ENCODE peak calls at places on chromosomes 16 and 17, in eight cellular contexts. A is esophagus muscularis mucosa, I is EL, U is HFFc6, H is progenitor cell of endocrine pancreas, T is kidney tubule cell, O is GM20000, P is neural progenitor cell. X is an unnamed sample.
A peak's percentile ranks its signal among the peaks of the same experiment; 100 is the strongest.

GRCh38 chr17:69732272-69732671 is 317.8 kb downstream of the MAP2K6 start:
- DNase-seq in A (no peak), I (no peak), U (peak; percentile 13), H (no peak), T (peak; percentile 96), O (no peak), P (no peak), X (no peak)

GRCh38 chr16:49889725-49890397 is 33.9 kb upstream of the ZNF423 start:
- DNase-seq in A (no peak), I (no peak), U (no peak), H (no peak), T (peak; percentile 31), O (no peak), P (no peak), X (no peak)

GRCh38 chr16:1193143-1193824 is 31.8 kb downstream of the TPSG1 start:
- DNase-seq in A (no peak), I (no peak), U (no peak), H (no peak), T (peak; percentile 39), O (no peak), P (no peak), X (no peak)

GRCh38 chr17:80761421-80761871 is 216.8 kb downstream of the RPTOR start:
- DNase-seq in A (no peak), I (peak; percentile 90), U (peak; percentile 71), H (no peak), T (peak; percentile 77), O (no peak), P (no peak), X (peak; percentile 74)

GRCh38 chr16:50303605-50304466 is 37.5 kb downstream of the ADCY7 start:
- DNase-seq in A (no peak), I (no peak), U (no peak), H (no peak), T (no peak), O (no peak), P (no peak), X (peak; percentile 91)

GRCh38 chr16:22317001-22317530 is 19.9 kb downstream of the POLR3E start:
- DNase-seq in A (no peak), I (no peak), U (no peak), H (no peak), T (no peak), O (no peak), P (no peak), X (no peak)

GRCh38 chr17:73126716-73127473 is 34.4 kb upstream of the SLC39A11 start:
- DNase-seq in A (no peak), I (peak; percentile 53), U (no peak), H (no peak), T (no peak), O (no peak), P (no peak), X (no peak)

GRCh38 chr17:2050246-2050866 is 4.5 kb upstream of the HIC1 start:
- DNase-seq in A (peak; percentile 93), I (peak; percentile 77), U (no peak), H (peak; percentile 53), T (peak; percentile 62), O (peak; percentile 86), P (peak; percentile 88), X (peak; percentile 88)

GRCh38 chr17:49552070-49552751 is 23.5 kb upstream of the NXPH3 start:
- DNase-seq in A (no peak), I (peak; percentile 43), U (no peak), H (no peak), T (no peak), O (no peak), P (no peak), X (peak; percentile 20)

GRCh38 chr16:79690159-79690558 is 89.6 kb upstream of the MAF start:
- DNase-seq in A (peak; percentile 90), I (no peak), U (no peak), H (no peak), T (no peak), O (no peak), P (no peak), X (no peak)

GRCh38 chr17:64682261-64683181 is 20.4 kb upstream of the SMURF2 start:
- DNase-seq in A (no peak), I (peak; percentile 94), U (peak; percentile 93), H (no peak), T (peak; percentile 72), O (no peak), P (no peak), X (no peak)

GRCh38 chr16:56345406-56346050 is 79.8 kb downstream of the AMFR start:
- DNase-seq in A (no peak), I (no peak), U (no peak), H (no peak), T (no peak), O (no peak), P (no peak), X (no peak)

GRCh38 chr16:48999034-48999433 is 282.6 kb downstream of the CBLN1 start:
- DNase-seq in A (no peak), I (no peak), U (no peak), H (no peak), T (no peak), O (no peak), P (no peak), X (no peak)

GRCh38 chr17:41519501-41520224 is 973 bp upstream of the KRT15 start:
- DNase-seq in A (no peak), I (no peak), U (no peak), H (no peak), T (peak; percentile 26), O (no peak), P (no peak), X (no peak)

GRCh38 chr16:48194828-48195566 is 39.2 kb upstream of the ABCC12 start:
- DNase-seq in A (no peak), I (peak; percentile 32), U (no peak), H (no peak), T (peak; percentile 68), O (no peak), P (no peak), X (peak; percentile 15)

GRCh38 chr17:51857052-51857593 is 301.4 kb downstream of the CA10 start:
- DNase-seq in A (no peak), I (no peak), U (no peak), H (no peak), T (no peak), O (no peak), P (peak; percentile 18), X (no peak)

GRCh38 chr17:57889892-57890856 is 40.3 kb upstream of the MRPS23 start:
- DNase-seq in A (no peak), I (peak; percentile 86), U (peak; percentile 80), H (no peak), T (peak; percentile 94), O (no peak), P (no peak), X (peak; percentile 89)

GRCh38 chr16:86901483-86901882 is 323.1 kb downstream of the FOXL1 start:
- DNase-seq in A (no peak), I (peak; percentile 34), U (no peak), H (no peak), T (peak; percentile 66), O (no peak), P (no peak), X (peak; percentile 47)

GRCh38 chr17:80673152-80673920 is 128.7 kb downstream of the RPTOR start:
- DNase-seq in A (no peak), I (no peak), U (no peak), H (no peak), T (no peak), O (no peak), P (no peak), X (no peak)

GRCh38 chr17:65559802-65560627 is 1.4 kb downstream of the AXIN2 start:
- DNase-seq in A (no peak), I (no peak), U (no peak), H (peak; percentile 35), T (no peak), O (peak; percentile 62), P (peak; percentile 75), X (peak; percentile 50)

GRCh38 chr16:28898942-28899341 is 20.7 kb downstream of the ATP2A1 start:
- DNase-seq in A (no peak), I (no peak), U (no peak), H (no peak), T (no peak), O (no peak), P (no peak), X (no peak)

GRCh38 chr17:1643293-1643998 is 2.1 kb downstream of the SCARF1 start:
- DNase-seq in A (no peak), I (peak; percentile 42), U (no peak), H (peak; percentile 82), T (peak; percentile 66), O (peak; percentile 87), P (peak; percentile 87), X (peak; percentile 63)

GRCh38 chr16:86465434-86465833 is 44.9 kb upstream of the FOXF1 start:
- DNase-seq in A (no peak), I (no peak), U (no peak), H (no peak), T (no peak), O (no peak), P (no peak), X (no peak)

GRCh38 chr17:4161179-4161559 is 18.2 kb downstream of the CYB5D2 start:
- DNase-seq in A (no peak), I (peak; percentile 93), U (peak; percentile 89), H (no peak), T (peak; percentile 77), O (no peak), P (no peak), X (peak; percentile 90)

GRCh38 chr17:2789700-2790099 is 6.5 kb upstream of the RAP1GAP2 start:
- DNase-seq in A (no peak), I (no peak), U (no peak), H (no peak), T (no peak), O (no peak), P (no peak), X (no peak)

GRCh38 chr16:29852654-29853053 is 10.4 kb downstream of the CDIPT start:
- DNase-seq in A (no peak), I (no peak), U (peak; percentile 50), H (no peak), T (no peak), O (no peak), P (no peak), X (peak; percentile 28)

GRCh38 chr17:71304498-71305158 is 816.2 kb upstream of the SOX9 start:
- DNase-seq in A (no peak), I (no peak), U (no peak), H (no peak), T (no peak), O (no peak), P (no peak), X (no peak)

GRCh38 chr17:2503627-2504026 is 8.1 kb downstream of the METTL16 start:
- DNase-seq in A (no peak), I (no peak), U (no peak), H (no peak), T (no peak), O (no peak), P (no peak), X (no peak)

GRCh38 chr17:9003355-9004131 is 17.8 kb upstream of the NTN1 start:
- DNase-seq in A (no peak), I (no peak), U (no peak), H (peak; percentile 22), T (no peak), O (peak; percentile 58), P (peak; percentile 95), X (no peak)

GRCh38 chr17:38528101-38528500 is 77.7 kb downstream of the SRCIN1 start:
- DNase-seq in A (no peak), I (no peak), U (no peak), H (no peak), T (no peak), O (no peak), P (peak; percentile 23), X (no peak)

GRCh38 chr17:73394523-73395450 is 83.0 kb upstream of the CDC42EP4 start:
- DNase-seq in A (no peak), I (no peak), U (no peak), H (no peak), T (peak; percentile 18), O (no peak), P (no peak), X (no peak)

GRCh38 chr16:84120023-84120422 is 3.3 kb upstream of the MBTPS1 start:
- DNase-seq in A (no peak), I (no peak), U (no peak), H (no peak), T (no peak), O (no peak), P (no peak), X (no peak)